ENCODE peak calls at places on chromosome 10, in five cellular contexts. One of them, this sample, is unnamed.

GRCh38 chr10:25934673-25935139 is 677 bp downstream of the MYO3A start:
- DNase-seq in activated CD4-positive, alpha-beta T cell treated with anti-CD3 and anti-CD28 coated beads, Interleukin-2, amount 50 U/mL, for 24 hours: no peak
- DNase-seq in D341Med: peak; percentile 78
- DNase-seq in kidney: peak; percentile 59
- DNase-seq in stimulated activated CD4-positive, alpha-beta T cell treated with anti-CD3 and anti-CD28 coated beads, Interleukin-4, amount 100 ng/mL, for 48 hours: peak; percentile 19
- DNase-seq in this sample: no peak

GRCh38 chr10:48839809-48840679 is 99.6 kb downstream of the LRRC18 start:
- DNase-seq in kidney: no peak
- DNase-seq in stimulated activated CD4-positive, alpha-beta T cell treated with anti-CD3 and anti-CD28 coated beads, Interleukin-4, amount 100 ng/mL, for 48 hours: no peak
- DNase-seq in activated CD4-positive, alpha-beta T cell treated with anti-CD3 and anti-CD28 coated beads, Interleukin-2, amount 50 U/mL, for 24 hours: no peak
- DNase-seq in D341Med: no peak
- DNase-seq in this sample: no peak

GRCh38 chr10:132977076-132977475 is 34.7 kb upstream of the CFAP46 start:
- DNase-seq in activated CD4-positive, alpha-beta T cell treated with anti-CD3 and anti-CD28 coated beads, Interleukin-2, amount 50 U/mL, for 24 hours: no peak
- DNase-seq in stimulated activated CD4-positive, alpha-beta T cell treated with anti-CD3 and anti-CD28 coated beads, Interleukin-4, amount 100 ng/mL, for 48 hours: no peak
- DNase-seq in D341Med: no peak
- DNase-seq in kidney: no peak
- DNase-seq in this sample: no peak

GRCh38 chr10:86233131-86233530 is 133.5 kb downstream of the GRID1 start:
- DNase-seq in stimulated activated CD4-positive, alpha-beta T cell treated with anti-CD3 and anti-CD28 coated beads, Interleukin-4, amount 100 ng/mL, for 48 hours: no peak
- DNase-seq in D341Med: no peak
- DNase-seq in kidney: peak; percentile 39
- DNase-seq in activated CD4-positive, alpha-beta T cell treated with anti-CD3 and anti-CD28 coated beads, Interleukin-2, amount 50 U/mL, for 24 hours: no peak
- DNase-seq in this sample: no peak

GRCh38 chr10:82742478-82742877 is 867.5 kb downstream of the NRG3 start:
- DNase-seq in stimulated activated CD4-positive, alpha-beta T cell treated with anti-CD3 and anti-CD28 coated beads, Interleukin-4, amount 100 ng/mL, for 48 hours: no peak
- DNase-seq in D341Med: no peak
- DNase-seq in kidney: no peak
- DNase-seq in activated CD4-positive, alpha-beta T cell treated with anti-CD3 and anti-CD28 coated beads, Interleukin-2, amount 50 U/mL, for 24 hours: no peak
- DNase-seq in this sample: no peak

GRCh38 chr10:28089467-28089866 is 90.6 kb upstream of the ODAD2 start:
- DNase-seq in D341Med: no peak
- DNase-seq in activated CD4-positive, alpha-beta T cell treated with anti-CD3 and anti-CD28 coated beads, Interleukin-2, amount 50 U/mL, for 24 hours: no peak
- DNase-seq in kidney: no peak
- DNase-seq in stimulated activated CD4-positive, alpha-beta T cell treated with anti-CD3 and anti-CD28 coated beads, Interleukin-4, amount 100 ng/mL, for 48 hours: no peak
- DNase-seq in this sample: no peak

GRCh38 chr10:71648595-71649320 is 70.8 kb downstream of the C10orf105 start:
- DNase-seq in D341Med: no peak
- DNase-seq in kidney: no peak
- DNase-seq in stimulated activated CD4-positive, alpha-beta T cell treated with anti-CD3 and anti-CD28 coated beads, Interleukin-4, amount 100 ng/mL, for 48 hours: no peak
- DNase-seq in activated CD4-positive, alpha-beta T cell treated with anti-CD3 and anti-CD28 coated beads, Interleukin-2, amount 50 U/mL, for 24 hours: no peak
- DNase-seq in this sample: no peak

GRCh38 chr10:84159076-84159475 is 14.5 kb upstream of the GPR15LG start:
- DNase-seq in D341Med: peak; percentile 43
- DNase-seq in kidney: no peak
- DNase-seq in activated CD4-positive, alpha-beta T cell treated with anti-CD3 and anti-CD28 coated beads, Interleukin-2, amount 50 U/mL, for 24 hours: no peak
- DNase-seq in stimulated activated CD4-positive, alpha-beta T cell treated with anti-CD3 and anti-CD28 coated beads, Interleukin-4, amount 100 ng/mL, for 48 hours: no peak
- DNase-seq in this sample: no peak

GRCh38 chr10:112842832-112843360 is 107.2 kb upstream of the TCF7L2 start:
- DNase-seq in activated CD4-positive, alpha-beta T cell treated with anti-CD3 and anti-CD28 coated beads, Interleukin-2, amount 50 U/mL, for 24 hours: no peak
- DNase-seq in stimulated activated CD4-positive, alpha-beta T cell treated with anti-CD3 and anti-CD28 coated beads, Interleukin-4, amount 100 ng/mL, for 48 hours: no peak
- DNase-seq in D341Med: no peak
- DNase-seq in kidney: peak; percentile 87
- DNase-seq in this sample: no peak

GRCh38 chr10:24723788-24724380 is at the start of gene ARHGAP21:
- DNase-seq in D341Med: peak; percentile 73
- DNase-seq in stimulated activated CD4-positive, alpha-beta T cell treated with anti-CD3 and anti-CD28 coated beads, Interleukin-4, amount 100 ng/mL, for 48 hours: no peak
- DNase-seq in activated CD4-positive, alpha-beta T cell treated with anti-CD3 and anti-CD28 coated beads, Interleukin-2, amount 50 U/mL, for 24 hours: no peak
- DNase-seq in kidney: peak; percentile 90
- DNase-seq in this sample: peak; percentile 33

GRCh38 chr10:103548581-103549348 is 55.3 kb downstream of the NEURL1 start:
- DNase-seq in D341Med: no peak
- DNase-seq in stimulated activated CD4-positive, alpha-beta T cell treated with anti-CD3 and anti-CD28 coated beads, Interleukin-4, amount 100 ng/mL, for 48 hours: no peak
- DNase-seq in kidney: no peak
- DNase-seq in activated CD4-positive, alpha-beta T cell treated with anti-CD3 and anti-CD28 coated beads, Interleukin-2, amount 50 U/mL, for 24 hours: no peak
- DNase-seq in this sample: no peak

GRCh38 chr10:37947526-37947925 is 28.9 kb downstream of the ZNF25 start:
- DNase-seq in activated CD4-positive, alpha-beta T cell treated with anti-CD3 and anti-CD28 coated beads, Interleukin-2, amount 50 U/mL, for 24 hours: no peak
- DNase-seq in stimulated activated CD4-positive, alpha-beta T cell treated with anti-CD3 and anti-CD28 coated beads, Interleukin-4, amount 100 ng/mL, for 48 hours: no peak
- DNase-seq in D341Med: no peak
- DNase-seq in kidney: no peak
- DNase-seq in this sample: no peak

GRCh38 chr10:15253951-15254807 is 85.7 kb upstream of the NMT2 start:
- DNase-seq in kidney: no peak
- DNase-seq in stimulated activated CD4-positive, alpha-beta T cell treated with anti-CD3 and anti-CD28 coated beads, Interleukin-4, amount 100 ng/mL, for 48 hours: no peak
- DNase-seq in D341Med: no peak
- DNase-seq in activated CD4-positive, alpha-beta T cell treated with anti-CD3 and anti-CD28 coated beads, Interleukin-2, amount 50 U/mL, for 24 hours: no peak
- DNase-seq in this sample: no peak

GRCh38 chr10:92108120-92108519 is 182.8 kb downstream of the CPEB3 start:
- DNase-seq in kidney: no peak
- DNase-seq in D341Med: no peak
- DNase-seq in activated CD4-positive, alpha-beta T cell treated with anti-CD3 and anti-CD28 coated beads, Interleukin-2, amount 50 U/mL, for 24 hours: no peak
- DNase-seq in stimulated activated CD4-positive, alpha-beta T cell treated with anti-CD3 and anti-CD28 coated beads, Interleukin-4, amount 100 ng/mL, for 48 hours: no peak
- DNase-seq in this sample: no peak

GRCh38 chr10:77301305-77301730 is 336.3 kb downstream of the KCNMA1 start:
- DNase-seq in kidney: no peak
- DNase-seq in activated CD4-positive, alpha-beta T cell treated with anti-CD3 and anti-CD28 coated beads, Interleukin-2, amount 50 U/mL, for 24 hours: no peak
- DNase-seq in D341Med: no peak
- DNase-seq in stimulated activated CD4-positive, alpha-beta T cell treated with anti-CD3 and anti-CD28 coated beads, Interleukin-4, amount 100 ng/mL, for 48 hours: no peak
- DNase-seq in this sample: no peak

GRCh38 chr10:60207894-60208293 is 181.8 kb downstream of the ANK3 start:
- DNase-seq in kidney: no peak
- DNase-seq in D341Med: no peak
- DNase-seq in activated CD4-positive, alpha-beta T cell treated with anti-CD3 and anti-CD28 coated beads, Interleukin-2, amount 50 U/mL, for 24 hours: no peak
- DNase-seq in stimulated activated CD4-positive, alpha-beta T cell treated with anti-CD3 and anti-CD28 coated beads, Interleukin-4, amount 100 ng/mL, for 48 hours: no peak
- DNase-seq in this sample: no peak

GRCh38 chr10:71719042-71719441 is 536 bp downstream of the C10orf105 start:
- DNase-seq in D341Med: no peak
- DNase-seq in kidney: no peak
- DNase-seq in stimulated activated CD4-positive, alpha-beta T cell treated with anti-CD3 and anti-CD28 coated beads, Interleukin-4, amount 100 ng/mL, for 48 hours: no peak
- DNase-seq in activated CD4-positive, alpha-beta T cell treated with anti-CD3 and anti-CD28 coated beads, Interleukin-2, amount 50 U/mL, for 24 hours: no peak
- DNase-seq in this sample: no peak

GRCh38 chr10:110056822-110057221 is 49.0 kb downstream of the ADD3 start:
- DNase-seq in activated CD4-positive, alpha-beta T cell treated with anti-CD3 and anti-CD28 coated beads, Interleukin-2, amount 50 U/mL, for 24 hours: no peak
- DNase-seq in stimulated activated CD4-positive, alpha-beta T cell treated with anti-CD3 and anti-CD28 coated beads, Interleukin-4, amount 100 ng/mL, for 48 hours: no peak
- DNase-seq in D341Med: no peak
- DNase-seq in kidney: no peak
- DNase-seq in this sample: no peak

GRCh38 chr10:97633921-97634320 is 621 bp upstream of the MORN4 start:
- DNase-seq in activated CD4-positive, alpha-beta T cell treated with anti-CD3 and anti-CD28 coated beads, Interleukin-2, amount 50 U/mL, for 24 hours: no peak
- DNase-seq in kidney: no peak
- DNase-seq in stimulated activated CD4-positive, alpha-beta T cell treated with anti-CD3 and anti-CD28 coated beads, Interleukin-4, amount 100 ng/mL, for 48 hours: peak; percentile 1
- DNase-seq in D341Med: no peak
- DNase-seq in this sample: no peak

GRCh38 chr10:75431180-75432111 is at the start of gene LRMDA:
- DNase-seq in D341Med: peak; percentile 27
- DNase-seq in stimulated activated CD4-positive, alpha-beta T cell treated with anti-CD3 and anti-CD28 coated beads, Interleukin-4, amount 100 ng/mL, for 48 hours: no peak
- DNase-seq in activated CD4-positive, alpha-beta T cell treated with anti-CD3 and anti-CD28 coated beads, Interleukin-2, amount 50 U/mL, for 24 hours: no peak
- DNase-seq in kidney: peak; percentile 80
- DNase-seq in this sample: no peak

GRCh38 chr10:113058175-113058961 is 108.3 kb downstream of the TCF7L2 start:
- DNase-seq in stimulated activated CD4-positive, alpha-beta T cell treated with anti-CD3 and anti-CD28 coated beads, Interleukin-4, amount 100 ng/mL, for 48 hours: no peak
- DNase-seq in activated CD4-positive, alpha-beta T cell treated with anti-CD3 and anti-CD28 coated beads, Interleukin-2, amount 50 U/mL, for 24 hours: no peak
- DNase-seq in D341Med: peak; percentile 22
- DNase-seq in kidney: no peak
- DNase-seq in this sample: no peak

GRCh38 chr10:89475137-89475536 is 60.3 kb downstream of the SLC16A12 start:
- DNase-seq in D341Med: no peak
- DNase-seq in stimulated activated CD4-positive, alpha-beta T cell treated with anti-CD3 and anti-CD28 coated beads, Interleukin-4, amount 100 ng/mL, for 48 hours: no peak
- DNase-seq in activated CD4-positive, alpha-beta T cell treated with anti-CD3 and anti-CD28 coated beads, Interleukin-2, amount 50 U/mL, for 24 hours: no peak
- DNase-seq in kidney: no peak
- DNase-seq in this sample: no peak

GRCh38 chr10:132616170-132616994 is 78.8 kb downstream of the INPP5A start:
- DNase-seq in D341Med: no peak
- DNase-seq in kidney: peak; percentile 65
- DNase-seq in activated CD4-positive, alpha-beta T cell treated with anti-CD3 and anti-CD28 coated beads, Interleukin-2, amount 50 U/mL, for 24 hours: peak; percentile 25
- DNase-seq in stimulated activated CD4-positive, alpha-beta T cell treated with anti-CD3 and anti-CD28 coated beads, Interleukin-4, amount 100 ng/mL, for 48 hours: peak; percentile 50
- DNase-seq in this sample: no peak

GRCh38 chr10:33161550-33162247 is 172.8 kb downstream of the NRP1 start:
- DNase-seq in D341Med: no peak
- DNase-seq in stimulated activated CD4-positive, alpha-beta T cell treated with anti-CD3 and anti-CD28 coated beads, Interleukin-4, amount 100 ng/mL, for 48 hours: no peak
- DNase-seq in kidney: no peak
- DNase-seq in activated CD4-positive, alpha-beta T cell treated with anti-CD3 and anti-CD28 coated beads, Interleukin-2, amount 50 U/mL, for 24 hours: no peak
- DNase-seq in this sample: no peak

GRCh38 chr10:21158301-21158700 is 261.2 kb upstream of the NEBL start:
- DNase-seq in kidney: no peak
- DNase-seq in D341Med: no peak
- DNase-seq in stimulated activated CD4-positive, alpha-beta T cell treated with anti-CD3 and anti-CD28 coated beads, Interleukin-4, amount 100 ng/mL, for 48 hours: no peak
- DNase-seq in activated CD4-positive, alpha-beta T cell treated with anti-CD3 and anti-CD28 coated beads, Interleukin-2, amount 50 U/mL, for 24 hours: no peak
- DNase-seq in this sample: no peak

GRCh38 chr10:33136271-33136670 is 178.2 kb upstream of the ITGB1 start:
- DNase-seq in activated CD4-positive, alpha-beta T cell treated with anti-CD3 and anti-CD28 coated beads, Interleukin-2, amount 50 U/mL, for 24 hours: no peak
- DNase-seq in kidney: no peak
- DNase-seq in D341Med: no peak
- DNase-seq in stimulated activated CD4-positive, alpha-beta T cell treated with anti-CD3 and anti-CD28 coated beads, Interleukin-4, amount 100 ng/mL, for 48 hours: no peak
- DNase-seq in this sample: no peak

GRCh38 chr10:121900443-121901174 is 27.2 kb downstream of the ATE1 start:
- DNase-seq in stimulated activated CD4-positive, alpha-beta T cell treated with anti-CD3 and anti-CD28 coated beads, Interleukin-4, amount 100 ng/mL, for 48 hours: no peak
- DNase-seq in activated CD4-positive, alpha-beta T cell treated with anti-CD3 and anti-CD28 coated beads, Interleukin-2, amount 50 U/mL, for 24 hours: peak; percentile 4
- DNase-seq in D341Med: peak; percentile 37
- DNase-seq in kidney: no peak
- DNase-seq in this sample: peak; percentile 9

GRCh38 chr10:102645388-102645740 is 1.1 kb downstream of the TRIM8 start:
- DNase-seq in activated CD4-positive, alpha-beta T cell treated with anti-CD3 and anti-CD28 coated beads, Interleukin-2, amount 50 U/mL, for 24 hours: no peak
- DNase-seq in kidney: peak; percentile 94
- DNase-seq in D341Med: no peak
- DNase-seq in stimulated activated CD4-positive, alpha-beta T cell treated with anti-CD3 and anti-CD28 coated beads, Interleukin-4, amount 100 ng/mL, for 48 hours: no peak
- DNase-seq in this sample: no peak

GRCh38 chr10:52541082-52541481 is 227.0 kb downstream of the DKK1 start:
- DNase-seq in D341Med: no peak
- DNase-seq in kidney: no peak
- DNase-seq in activated CD4-positive, alpha-beta T cell treated with anti-CD3 and anti-CD28 coated beads, Interleukin-2, amount 50 U/mL, for 24 hours: no peak
- DNase-seq in stimulated activated CD4-positive, alpha-beta T cell treated with anti-CD3 and anti-CD28 coated beads, Interleukin-4, amount 100 ng/mL, for 48 hours: no peak
- DNase-seq in this sample: no peak

GRCh38 chr10:95256268-95256667 is 34.5 kb downstream of the PDLIM1 start:
- DNase-seq in stimulated activated CD4-positive, alpha-beta T cell treated with anti-CD3 and anti-CD28 coated beads, Interleukin-4, amount 100 ng/mL, for 48 hours: no peak
- DNase-seq in activated CD4-positive, alpha-beta T cell treated with anti-CD3 and anti-CD28 coated beads, Interleukin-2, amount 50 U/mL, for 24 hours: no peak
- DNase-seq in D341Med: no peak
- DNase-seq in kidney: no peak
- DNase-seq in this sample: no peak

GRCh38 chr10:7085147-7085912 is 325.5 kb downstream of the SFMBT2 start:
- DNase-seq in stimulated activated CD4-positive, alpha-beta T cell treated with anti-CD3 and anti-CD28 coated beads, Interleukin-4, amount 100 ng/mL, for 48 hours: no peak
- DNase-seq in kidney: no peak
- DNase-seq in D341Med: no peak
- DNase-seq in activated CD4-positive, alpha-beta T cell treated with anti-CD3 and anti-CD28 coated beads, Interleukin-2, amount 50 U/mL, for 24 hours: no peak
- DNase-seq in this sample: peak; percentile 7

GRCh38 chr10:32167450-32167849 is 111.2 kb upstream of the KIF5B start:
- DNase-seq in D341Med: no peak
- DNase-seq in stimulated activated CD4-positive, alpha-beta T cell treated with anti-CD3 and anti-CD28 coated beads, Interleukin-4, amount 100 ng/mL, for 48 hours: no peak
- DNase-seq in kidney: no peak
- DNase-seq in activated CD4-positive, alpha-beta T cell treated with anti-CD3 and anti-CD28 coated beads, Interleukin-2, amount 50 U/mL, for 24 hours: no peak
- DNase-seq in this sample: no peak

GRCh38 chr10:90167174-90168064 is 466.0 kb downstream of the KIF20B start:
- DNase-seq in stimulated activated CD4-positive, alpha-beta T cell treated with anti-CD3 and anti-CD28 coated beads, Interleukin-4, amount 100 ng/mL, for 48 hours: no peak
- DNase-seq in kidney: no peak
- DNase-seq in activated CD4-positive, alpha-beta T cell treated with anti-CD3 and anti-CD28 coated beads, Interleukin-2, amount 50 U/mL, for 24 hours: no peak
- DNase-seq in D341Med: no peak
- DNase-seq in this sample: no peak

GRCh38 chr10:43225004-43225786 is 41.7 kb downstream of the RASGEF1A start:
- DNase-seq in D341Med: no peak
- DNase-seq in stimulated activated CD4-positive, alpha-beta T cell treated with anti-CD3 and anti-CD28 coated beads, Interleukin-4, amount 100 ng/mL, for 48 hours: no peak
- DNase-seq in kidney: peak; percentile 44
- DNase-seq in activated CD4-positive, alpha-beta T cell treated with anti-CD3 and anti-CD28 coated beads, Interleukin-2, amount 50 U/mL, for 24 hours: no peak
- DNase-seq in this sample: no peak

GRCh38 chr10:34766256-34766580 is 48.9 kb downstream of the PARD3 start:
- DNase-seq in activated CD4-positive, alpha-beta T cell treated with anti-CD3 and anti-CD28 coated beads, Interleukin-2, amount 50 U/mL, for 24 hours: no peak
- DNase-seq in D341Med: peak; percentile 65
- DNase-seq in stimulated activated CD4-positive, alpha-beta T cell treated with anti-CD3 and anti-CD28 coated beads, Interleukin-4, amount 100 ng/mL, for 48 hours: no peak
- DNase-seq in kidney: no peak
- DNase-seq in this sample: no peak

GRCh38 chr10:77328272-77328816 is 309.3 kb downstream of the KCNMA1 start:
- DNase-seq in D341Med: no peak
- DNase-seq in activated CD4-positive, alpha-beta T cell treated with anti-CD3 and anti-CD28 coated beads, Interleukin-2, amount 50 U/mL, for 24 hours: no peak
- DNase-seq in stimulated activated CD4-positive, alpha-beta T cell treated with anti-CD3 and anti-CD28 coated beads, Interleukin-4, amount 100 ng/mL, for 48 hours: peak; percentile 1
- DNase-seq in kidney: no peak
- DNase-seq in this sample: no peak

This sample was measured in GDM1.